ENCODE peak calls at places on chromosomes 16 and 17, in four cellular contexts. Y is IMR-90, K is trophoblast cell, P is mesenchymal stem cell. H is an unnamed sample.

GRCh38 chr17:66098040-66098439 is 93.9 kb downstream of the CEP112 start:
- DNase-seq in Y (peak), K (no peak), P (no peak), H (no peak)

GRCh38 chr17:77489898-77490265 is 349.1 kb downstream of the SEC14L1 start:
- DNase-seq in Y (no peak), K (no peak), P (no peak), H (no peak)

GRCh38 chr17:73911726-73912359 is 267.6 kb upstream of the SDK2 start:
- DNase-seq in Y (no peak), K (no peak), P (no peak), H (no peak)

GRCh38 chr17:31094600-31095238 is at the start of gene NF1:
- DNase-seq in Y (peak), K (peak), P (peak), H (peak)

GRCh38 chr17:64497565-64498035 is 746 bp upstream of the POLG2 start:
- DNase-seq in Y (no peak), K (no peak), P (no peak), H (no peak)

GRCh38 chr17:81025756-81026155 is 9.2 kb upstream of the BAIAP2 start:
- DNase-seq in Y (no peak), K (peak), P (no peak), H (no peak)

GRCh38 chr16:1923299-1924034 is 5.3 kb upstream of the HS3ST6 start:
- DNase-seq in Y (no peak), K (peak), P (peak), H (peak)

GRCh38 chr17:75893305-75894048 is 3.3 kb downstream of the TRIM65 start:
- DNase-seq in Y (no peak), K (no peak), P (no peak), H (peak)

GRCh38 chr17:50269477-50270429 is 4.5 kb upstream of the TMEM92 start:
- DNase-seq in Y (peak), K (peak), P (peak), H (peak)

GRCh38 chr17:37607637-37608368 is 1.4 kb downstream of the SYNRG start:
- DNase-seq in Y (no peak), K (no peak), P (no peak), H (no peak)

GRCh38 chr17:28765038-28765437 is 21.2 kb downstream of the TRAF4 start:
- DNase-seq in Y (no peak), K (no peak), P (no peak), H (no peak)

GRCh38 chr17:28763804-28764266 is 20.0 kb downstream of the TRAF4 start:
- DNase-seq in Y (peak), K (peak), P (peak), H (peak)

GRCh38 chr17:28760987-28761562 is 17.3 kb downstream of the TRAF4 start:
- DNase-seq in Y (peak), K (no peak), P (peak), H (peak)

GRCh38 chr17:28760561-28760960 is 16.8 kb downstream of the TRAF4 start:
- DNase-seq in Y (no peak), K (no peak), P (no peak), H (peak)

GRCh38 chr17:28763137-28763799 is 19.5 kb downstream of the TRAF4 start:
- DNase-seq in Y (no peak), K (no peak), P (no peak), H (no peak)
- H4K91ac ChIP-seq in Y (no peak), K (no peak), P (no peak), H (no peak)

DNA sequence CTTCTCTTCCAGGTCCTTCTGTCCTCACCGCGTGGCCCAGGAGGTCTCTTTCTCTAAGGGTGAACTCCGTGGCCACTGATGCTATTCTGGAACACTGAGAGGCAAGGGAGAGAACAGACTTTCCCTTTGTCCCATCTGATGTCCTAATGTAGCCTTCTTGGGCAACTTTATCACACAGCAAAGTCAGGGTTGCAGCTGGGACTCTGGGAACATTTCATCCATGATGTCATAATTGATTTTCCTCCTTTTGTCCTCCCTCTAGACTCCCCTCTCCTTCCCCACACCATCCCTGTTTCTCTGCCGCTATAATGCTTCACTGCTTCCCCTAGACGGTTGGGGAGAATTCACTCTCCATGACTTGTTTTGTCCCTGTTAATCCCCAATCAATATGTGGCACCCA is 201.0 kb downstream of the SHISA9 start:
- DNase-seq in Y (no peak), K (no peak), P (no peak), H (no peak)
- H4K91ac ChIP-seq in Y (no peak), K (no peak), P (no peak), H (no peak)

GRCh38 chr17:9828296-9829059 is 2.8 kb downstream of the GLP2R start:
- DNase-seq in Y (peak), K (no peak), P (peak), H (no peak)
- H4K91ac ChIP-seq in Y (peak), K (no peak), P (peak), H (no peak)

GRCh38 chr16:70777496-70777895 is 23.5 kb downstream of the VAC14 start:
- DNase-seq in Y (no peak), K (no peak), P (no peak), H (no peak)

GRCh38 chr16:70778901-70779309 is 22.1 kb downstream of the VAC14 start:
- DNase-seq in Y (peak), K (peak), P (peak), H (peak)

GRCh38 chr16:70777973-70778406 is 23.0 kb downstream of the VAC14 start:
- DNase-seq in Y (peak), K (no peak), P (no peak), H (no peak)

GRCh38 chr16:70780546-70780945 is 20.4 kb downstream of the VAC14 start:
- DNase-seq in Y (no peak), K (no peak), P (no peak), H (no peak)

GRCh38 chr16:70779361-70779760 is 21.6 kb downstream of the VAC14 start:
- DNase-seq in Y (peak), K (no peak), P (no peak), H (no peak)
- H4K91ac ChIP-seq in Y (no peak), K (no peak), P (no peak), H (no peak)

DNA sequence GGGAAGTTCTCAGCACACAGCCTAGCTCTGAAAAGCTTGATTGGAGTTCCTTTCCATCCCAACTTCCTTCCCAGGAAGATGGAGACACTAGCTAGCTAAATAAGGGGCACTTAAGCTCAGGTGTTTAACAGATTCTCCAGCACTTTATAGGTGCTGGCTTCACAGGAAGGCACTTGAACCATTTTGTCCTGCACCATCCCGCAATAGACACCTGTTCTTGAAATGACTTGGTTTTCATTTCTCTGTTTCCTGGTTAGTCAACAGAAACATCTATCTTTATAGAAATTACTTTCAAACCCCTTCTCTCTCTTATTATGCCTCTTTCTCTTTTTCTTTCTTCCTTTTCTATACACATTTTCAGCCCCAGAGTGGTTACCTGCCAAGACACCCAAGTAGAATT is 409.9 kb upstream of the ZFHX3 start:
- DNase-seq in Y (no peak), K (no peak), P (no peak), H (no peak)
- H4K91ac ChIP-seq in Y (no peak), K (no peak), P (no peak), H (no peak)

DNA sequence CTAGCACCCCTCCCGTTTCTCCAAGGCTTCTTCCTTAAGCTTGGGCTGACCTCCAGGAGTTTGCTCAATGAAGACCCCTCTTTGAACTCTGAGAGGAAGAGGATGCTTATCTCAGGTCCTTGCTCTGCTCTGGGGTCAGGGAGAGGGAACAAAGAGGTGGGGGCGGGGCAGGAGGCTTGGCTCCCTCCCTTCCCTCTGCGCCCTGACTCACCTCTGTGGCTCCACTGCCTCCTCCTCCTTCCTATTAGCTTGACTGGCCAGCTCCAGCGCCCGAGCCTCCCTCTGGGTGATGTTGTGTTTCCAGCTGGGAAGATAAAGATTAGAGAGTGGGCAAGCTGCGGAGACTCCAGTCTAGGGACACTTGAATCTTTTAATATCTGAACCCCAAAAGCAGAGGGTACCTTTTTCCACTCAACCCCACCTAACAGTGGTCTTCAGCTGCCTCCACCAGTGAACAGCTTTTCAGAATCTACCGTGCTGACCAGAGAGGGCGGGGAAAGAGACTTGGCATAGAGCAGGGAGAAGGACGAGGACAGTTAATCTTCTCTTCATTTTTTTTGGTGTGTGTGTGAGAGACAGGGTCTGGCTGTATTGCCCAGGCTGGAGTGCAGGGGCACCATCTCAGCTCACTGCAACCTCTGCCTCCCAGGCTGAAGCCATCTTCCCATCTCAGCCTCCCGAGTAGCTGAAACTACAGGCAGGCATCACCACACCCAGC is 6.7 kb downstream of the GIP start:
- DNase-seq in Y (peak), K (no peak), P (peak), H (peak)
- H4K91ac ChIP-seq in Y (peak), K (peak), P (no peak), H (no peak)

GRCh38 chr17:53335443-53335842 is 487.3 kb upstream of the KIF2B start:
- DNase-seq in Y (no peak), K (no peak), P (no peak), H (no peak)

DNA sequence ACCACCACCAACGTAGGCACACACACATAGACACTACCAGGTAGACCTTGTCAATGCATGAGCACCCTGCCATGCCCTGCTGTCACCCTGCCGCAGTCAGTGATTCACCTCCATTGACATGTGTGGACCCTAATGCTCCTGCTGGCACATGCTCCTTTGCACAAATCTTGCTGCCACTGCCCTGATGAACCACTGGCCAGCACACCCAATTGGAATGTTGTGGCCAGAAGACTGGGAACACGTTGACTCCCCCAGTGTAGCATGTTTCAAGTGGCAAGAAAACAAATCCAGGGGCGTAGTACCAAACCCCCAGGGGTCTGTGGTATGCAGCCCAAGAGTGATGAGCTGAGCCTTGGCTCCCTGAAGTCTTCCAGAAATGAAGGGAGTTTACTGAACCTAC is 486.4 kb upstream of the KIF2B start:
- DNase-seq in Y (no peak), K (no peak), P (no peak), H (no peak)
- H4K91ac ChIP-seq in Y (no peak), K (no peak), P (no peak), H (no peak)